ENCODE peak calls at places on chromosome 12, in eight cellular contexts. B is DMS153; O is left ventricle myocardium inferior; Y is HCT116; N is gastrocnemius medialis; H is DMS53; R is stimulated activated CD4-positive, alpha-beta T cell treated with anti-CD3 and anti-CD28 coated beads, Interleukin-15, amount 100 ng/mL, for 24 hours; D is left cardiac atrium. K is an unnamed sample.

GRCh38 chr12:108374596-108375320 is 35.6 kb upstream of the CMKLR1 start:
- DNase-seq in R (no peak), D (no peak), B (no peak), Y (no peak), O (no peak), H (no peak), N (no peak), K (no peak)

GRCh38 chr12:115160290-115161108 is 476.5 kb upstream of the TBX3 start:
- DNase-seq in B (peak), N (no peak), H (no peak), R (no peak), D (no peak), Y (no peak), O (no peak), K (no peak)

GRCh38 chr12:55762646-55763045 is 19.7 kb downstream of the GDF11 start:
- DNase-seq in B (no peak), R (no peak), Y (no peak), N (no peak), O (no peak), D (no peak), H (no peak), K (no peak)

GRCh38 chr12:120702629-120703028 is 7.6 kb upstream of the UNC119B start:
- DNase-seq in D (no peak), B (no peak), H (no peak), R (no peak), N (no peak), Y (no peak), O (no peak), K (no peak)

GRCh38 chr12:12941450-12942350 is 10.3 kb downstream of the GPRC5D start:
- DNase-seq in D (no peak), O (no peak), B (no peak), Y (no peak), R (no peak), H (no peak), N (no peak), K (no peak)

GRCh38 chr12:106871477-106871876 is 84.2 kb upstream of the TMEM263 start:
- DNase-seq in Y (no peak), H (no peak), B (no peak), D (no peak), N (no peak), R (no peak), O (no peak), K (no peak)

GRCh38 chr12:46459111-46459510 is 86.5 kb upstream of the SLC38A2 start:
- DNase-seq in N (no peak), H (no peak), D (no peak), B (no peak), Y (no peak), R (peak), O (no peak), K (no peak)

GRCh38 chr12:32921397-32921796 is 24.8 kb upstream of the PKP2 start:
- DNase-seq in D (no peak), Y (no peak), H (no peak), O (no peak), R (no peak), B (no peak), N (no peak), K (no peak)

GRCh38 chr12:5348057-5348456 is 83.9 kb upstream of the NTF3 start:
- DNase-seq in R (no peak), N (no peak), D (no peak), H (no peak), O (no peak), B (no peak), Y (no peak), K (no peak)

GRCh38 chr12:31952418-31952817 is 6.8 kb upstream of the RESF1 start:
- DNase-seq in R (no peak), H (no peak), N (no peak), Y (no peak), B (no peak), O (no peak), D (no peak), K (no peak)

GRCh38 chr12:9792961-9793617 is 32.4 kb upstream of the CD69 start:
- DNase-seq in R (no peak), O (no peak), H (peak), D (no peak), B (no peak), N (no peak), Y (no peak), K (no peak)

GRCh38 chr12:81176796-81177195 is 98.9 kb downstream of the ACSS3 start:
- DNase-seq in D (no peak), O (no peak), N (no peak), B (no peak), Y (no peak), H (peak), R (no peak), K (no peak)

GRCh38 chr12:56081393-56082347 is 1.7 kb downstream of the ERBB3 start:
- DNase-seq in O (no peak), R (no peak), N (no peak), Y (no peak), H (peak), D (no peak), B (no peak), K (no peak)

GRCh38 chr12:68489273-68489672 is 121.4 kb upstream of the RAP1B start:
- DNase-seq in H (no peak), Y (no peak), R (no peak), B (no peak), O (no peak), N (no peak), D (no peak), K (no peak)

GRCh38 chr12:124452576-124453391 is 114.6 kb downstream of the NCOR2 start:
- DNase-seq in H (no peak), Y (no peak), O (no peak), N (no peak), D (no peak), B (no peak), R (no peak), K (no peak)

GRCh38 chr12:94690199-94690695 is 39.9 kb upstream of the TMCC3 start:
- DNase-seq in B (no peak), Y (no peak), H (no peak), R (no peak), N (no peak), O (no peak), D (no peak), K (no peak)

GRCh38 chr12:71865757-71866536 is 26.4 kb downstream of the TBC1D15 start:
- DNase-seq in Y (no peak), R (no peak), H (no peak), O (no peak), D (no peak), B (no peak), N (no peak), K (no peak)

GRCh38 chr12:115455268-115455681 is 771.3 kb upstream of the TBX3 start:
- DNase-seq in Y (no peak), O (no peak), B (no peak), N (no peak), H (no peak), D (no peak), R (no peak), K (no peak)

GRCh38 chr12:32497864-32498263 is 98.5 kb downstream of the FGD4 start:
- DNase-seq in D (no peak), O (no peak), R (no peak), H (no peak), N (no peak), Y (no peak), B (no peak), K (no peak)

GRCh38 chr12:104505095-104505819 is 48.5 kb downstream of the CHST11 start:
- DNase-seq in R (no peak), D (no peak), O (no peak), B (peak), N (no peak), Y (no peak), H (no peak), K (no peak)

GRCh38 chr12:12837025-12837872 is 24.1 kb downstream of the DDX47 start:
- DNase-seq in H (peak), B (peak), Y (peak), R (peak), D (peak), N (no peak), O (no peak), K (no peak)

GRCh38 chr12:125688223-125688622 is 623.0 kb downstream of the AACS start:
- DNase-seq in O (no peak), D (no peak), N (no peak), R (no peak), Y (no peak), B (no peak), H (no peak), K (no peak)

GRCh38 chr12:67365131-67365530 is 96.0 kb downstream of the CAND1 start:
- DNase-seq in H (no peak), B (no peak), D (no peak), O (no peak), Y (no peak), N (no peak), R (no peak), K (no peak)

GRCh38 chr12:46343122-46343852 is 29.3 kb downstream of the SLC38A2 start:
- DNase-seq in O (no peak), D (no peak), N (no peak), R (no peak), H (peak), Y (no peak), B (no peak), K (no peak)

GRCh38 chr12:23337213-23337612 is 612.3 kb downstream of the SOX5 start:
- DNase-seq in D (no peak), B (no peak), N (no peak), H (peak), R (no peak), Y (no peak), O (no peak), K (no peak)

GRCh38 chr12:95820096-95820703 is 29.6 kb upstream of the NTN4 start:
- DNase-seq in N (no peak), Y (peak), H (peak), B (peak), O (no peak), D (no peak), R (no peak), K (no peak)

GRCh38 chr12:101616027-101616494 is 21.3 kb downstream of the MYBPC1 start:
- DNase-seq in B (no peak), D (no peak), O (no peak), Y (no peak), H (no peak), N (no peak), R (no peak), K (no peak)

GRCh38 chr12:47504775-47505446 is 200.9 kb downstream of the RPAP3 start:
- DNase-seq in Y (no peak), B (no peak), O (no peak), H (no peak), N (no peak), R (no peak), D (no peak), K (no peak)

GRCh38 chr12:43742106-43742505 is 16.5 kb downstream of the PUS7L start:
- DNase-seq in R (no peak), H (no peak), D (no peak), B (no peak), O (no peak), Y (no peak), N (no peak), K (no peak)

GRCh38 chr12:120725151-120725658 is 421 bp upstream of the ACADS start:
- DNase-seq in N (no peak), O (no peak), R (no peak), D (no peak), B (no peak), H (peak), Y (no peak), K (no peak)

GRCh38 chr12:12872139-12872933 is 19.0 kb upstream of the GPRC5A start:
- DNase-seq in O (no peak), R (no peak), Y (peak), H (peak), N (no peak), B (peak), D (no peak), K (no peak)

K was measured in NCI-H2107.